ENCODE peak calls at places on chromosomes 11 and 22, in eight cellular contexts. Y, S, D, P, E, W, T and C are unnamed samples.

GRCh38 chr22:30393885-30394284 is 2.9 kb upstream of the SEC14L2 start:
- DNase-seq in E (no peak), W (no peak), T (no peak), D (no peak), S (no peak), P (no peak), Y (no peak), C (no peak)

GRCh38 chr11:80495116-80495515 is 1054.3 kb upstream of the TENM4 start:
- DNase-seq in S (no peak), T (no peak), Y (no peak), D (no peak), W (no peak), P (no peak), E (no peak), C (no peak)

GRCh38 chr11:60918941-60919275 is 5.0 kb downstream of the TMEM109 start:
- DNase-seq in D (no peak), E (no peak), S (no peak), P (no peak), Y (no peak), W (peak), T (no peak), C (no peak)

GRCh38 chr11:67410369-67410831 is 5.1 kb upstream of the CARNS1 start:
- DNase-seq in Y (peak), S (no peak), P (no peak), E (no peak), T (no peak), D (no peak), W (no peak), C (no peak)

GRCh38 chr11:46718155-46719019 is 626 bp upstream of the F2 start:
- DNase-seq in D (no peak), W (no peak), E (no peak), Y (no peak), T (no peak), P (no peak), S (no peak), C (peak)

GRCh38 chr11:117677729-117678310 is 119.2 kb downstream of the DSCAML1 start:
- DNase-seq in S (no peak), E (no peak), W (no peak), Y (peak), D (no peak), P (no peak), T (no peak), C (no peak)

GRCh38 chr11:119144825-119145476 is 3.9 kb upstream of the ABCG4 start:
- DNase-seq in T (peak), E (peak), S (no peak), D (peak), Y (no peak), W (peak), P (peak), C (peak)

GRCh38 chr22:19201130-19201857 is 22.8 kb upstream of the SLC25A1 start:
- DNase-seq in S (no peak), P (no peak), D (no peak), T (no peak), E (no peak), W (no peak), Y (no peak), C (no peak)

GRCh38 chr22:17258015-17258827 is 39.0 kb upstream of the ADA2 start:
- DNase-seq in D (no peak), W (no peak), T (peak), Y (peak), S (peak), P (peak), E (peak), C (peak)

GRCh38 chr11:16606784-16607674 is 131.4 kb upstream of the C11orf58 start:
- DNase-seq in E (peak), S (no peak), D (peak), W (no peak), Y (no peak), P (no peak), T (no peak), C (peak)

GRCh38 chr22:48795664-48796063 is 1032.0 kb downstream of the BRD1 start:
- DNase-seq in S (no peak), T (no peak), E (no peak), D (no peak), W (no peak), P (no peak), Y (no peak), C (no peak)

GRCh38 chr22:48885919-48886305 is 941.8 kb downstream of the BRD1 start:
- DNase-seq in S (no peak), Y (no peak), D (no peak), W (no peak), P (no peak), T (no peak), E (no peak), C (no peak)

GRCh38 chr11:45927684-45928413 is 5.4 kb downstream of the LARGE2 start:
- DNase-seq in E (no peak), T (no peak), D (no peak), W (no peak), Y (no peak), P (no peak), S (no peak), C (no peak)

GRCh38 chr22:23067023-23067650 is 3.2 kb upstream of the GNAZ start:
- DNase-seq in P (no peak), Y (no peak), E (peak), D (no peak), S (no peak), T (no peak), W (no peak), C (peak)

GRCh38 chr11:36149538-36150242 is 139.5 kb downstream of the COMMD9 start:
- DNase-seq in T (peak), D (peak), P (no peak), Y (peak), E (peak), S (no peak), W (peak), C (peak)

GRCh38 chr11:93089474-93090102 is 108.2 kb downstream of the SLC36A4 start:
- DNase-seq in W (peak), E (peak), D (peak), P (no peak), S (no peak), T (peak), Y (peak), C (peak)

GRCh38 chr11:108237058-108237481 is 14.2 kb downstream of the ATM start:
- DNase-seq in Y (no peak), T (no peak), S (no peak), D (no peak), P (no peak), E (no peak), W (no peak), C (no peak)

GRCh38 chr11:129992161-129992944 is 10.3 kb downstream of the PRDM10 start:
- DNase-seq in E (peak), W (peak), Y (no peak), D (peak), P (no peak), S (peak), T (no peak), C (peak)

GRCh38 chr22:35896306-35896705 is 132.3 kb downstream of the RBFOX2 start:
- DNase-seq in E (no peak), P (no peak), W (no peak), S (no peak), Y (no peak), D (no peak), T (no peak), C (no peak)

GRCh38 chr11:70472240-70472639 is 73.9 kb downstream of the CTTN start:
- DNase-seq in S (no peak), W (no peak), E (no peak), D (no peak), T (no peak), P (no peak), Y (no peak), C (no peak)

GRCh38 chr11:48055292-48056132 is 75.2 kb downstream of the PTPRJ start:
- DNase-seq in Y (no peak), P (no peak), D (no peak), W (peak), S (peak), E (no peak), T (peak), C (peak)

GRCh38 chr11:33266418-33267215 is 9.4 kb downstream of the HIPK3 start:
- DNase-seq in D (no peak), T (peak), P (no peak), E (no peak), S (no peak), Y (no peak), W (peak), C (no peak)

GRCh38 chr11:46260161-46260560 is 17.3 kb upstream of the CREB3L1 start:
- DNase-seq in T (no peak), Y (no peak), D (no peak), W (no peak), S (no peak), E (no peak), P (no peak), C (no peak)

GRCh38 chr11:62842171-62842717 is 2.9 kb upstream of the WDR74 start:
- DNase-seq in Y (no peak), W (no peak), S (no peak), D (peak), E (peak), P (peak), T (no peak), C (peak)